ENCODE peak calls at places on chromosomes 1 and 21, in seven cellular contexts. E is HT-29, A is left cardiac atrium, I is OCI-LY7, H is activated gamma-delta T cell, D is foreskin keratinocyte, Z is tibial artery. J is an unnamed sample.

GRCh38 chr1:22600817-22601605 is 35.4 kb upstream of the C1QA start:
- DNase-seq in E (no peak), A (no peak), H (no peak), Z (no peak), I (no peak), D (no peak), J (no peak)

GRCh38 chr1:246800800-246801199 is 76.6 kb downstream of the SCCPDH start:
- DNase-seq in D (peak; percentile 15), E (no peak), Z (no peak), I (no peak), H (no peak), A (no peak), J (no peak)

GRCh38 chr1:54490361-54491248 is 57.4 kb upstream of the ACOT11 start:
- DNase-seq in I (no peak), A (no peak), D (no peak), H (no peak), E (no peak), Z (no peak), J (no peak)

GRCh38 chr1:55249646-55250398 is 34.7 kb upstream of the USP24 start:
- DNase-seq in H (no peak), A (no peak), D (no peak), I (no peak), E (no peak), Z (no peak), J (no peak)

GRCh38 chr1:175176246-175176645 is 16.3 kb downstream of the KIAA0040 start:
- DNase-seq in E (no peak), Z (no peak), I (no peak), H (no peak), A (no peak), D (no peak), J (no peak)

GRCh38 chr1:10519016-10519417 is 44.3 kb downstream of the PEX14 start:
- DNase-seq in H (no peak), A (no peak), Z (no peak), I (no peak), E (no peak), D (no peak), J (no peak)

GRCh38 chr21:46493828-46494227 is 35.1 kb downstream of the DIP2A start:
- DNase-seq in A (no peak), I (no peak), H (no peak), Z (no peak), D (no peak), E (no peak), J (no peak)

GRCh38 chr21:43352568-43353281 is 74.2 kb downstream of the SIK1 start:
- DNase-seq in A (no peak), Z (no peak), E (no peak), H (no peak), I (peak; percentile 95), D (no peak), J (peak; percentile 56)

GRCh38 chr1:116836099-116836498 is 73.6 kb upstream of the PTGFRN start:
- DNase-seq in D (no peak), H (no peak), E (no peak), A (no peak), Z (no peak), I (no peak), J (no peak)

GRCh38 chr1:213376862-213377372 is 325.9 kb downstream of the RPS6KC1 start:
- DNase-seq in D (no peak), A (no peak), Z (no peak), H (no peak), I (no peak), E (no peak), J (no peak)

GRCh38 chr1:23634840-23635642 is 56.6 kb upstream of the RPL11 start:
- DNase-seq in Z (peak; percentile 67), A (peak; percentile 59), H (no peak), D (no peak), E (peak; percentile 67), I (peak; percentile 82), J (peak; percentile 56)

GRCh38 chr1:161946071-161946987 is 77.3 kb downstream of the OLFML2B start:
- DNase-seq in E (no peak), D (no peak), A (no peak), H (no peak), I (no peak), Z (no peak), J (no peak)

GRCh38 chr1:211529453-211529852 is 37.5 kb upstream of the RD3 start:
- DNase-seq in A (no peak), I (no peak), D (no peak), Z (no peak), E (no peak), H (no peak), J (no peak)

GRCh38 chr1:151839457-151840409 is at the start of gene C2CD4D:
- DNase-seq in I (no peak), D (peak; percentile 51), E (peak; percentile 96), A (peak; percentile 56), Z (peak; percentile 19), H (peak; percentile 52), J (peak; percentile 27)

GRCh38 chr1:228315484-228315944 is 91.1 kb downstream of the TRIM11 start:
- DNase-seq in H (no peak), D (no peak), E (no peak), A (no peak), Z (no peak), I (no peak), J (no peak)

GRCh38 chr1:67250051-67250653 is 57.5 kb upstream of the IL12RB2 start:
- DNase-seq in Z (no peak), H (no peak), I (peak; percentile 36), A (no peak), E (no peak), D (no peak), J (peak; percentile 8)

GRCh38 chr1:67883069-67883468 is 49.8 kb upstream of the GNG12 start:
- DNase-seq in E (no peak), Z (no peak), I (no peak), A (no peak), H (no peak), D (peak; percentile 70), J (peak; percentile 8)